ENCODE peak calls at places on chromosomes 13 and 19, in four cellular contexts. Z is B cell, M is mammary epithelial cell, W is fibroblast of lung. G is an unnamed sample.

GRCh38 chr19:50332264-50333038 is 3.3 kb upstream of the KCNC3 start:
- DNase-seq in Z (no peak), M (no peak), W (no peak), G (no peak)

GRCh38 chr13:105170438-105170837 is 1365.0 kb downstream of the EFNB2 start:
- DNase-seq in Z (no peak), M (no peak), W (no peak), G (no peak)

GRCh38 chr19:42396248-42396541 is 6.1 kb upstream of the CNFN start:
- DNase-seq in Z (no peak), M (no peak), W (no peak), G (no peak)

GRCh38 chr19:1621574-1621973 is 16.3 kb upstream of the UQCR11 start:
- DNase-seq in Z (peak), M (no peak), W (no peak), G (no peak)

GRCh38 chr13:48110930-48111721 is 16.2 kb upstream of the MED4 start:
- DNase-seq in Z (no peak), M (peak), W (peak), G (no peak)

GRCh38 chr13:79779761-79780160 is 298.8 kb downstream of the NDFIP2 start:
- DNase-seq in Z (no peak), M (peak), W (peak), G (no peak)

GRCh38 chr19:36212895-36213294 is 1.6 kb downstream of the ZNF565 start:
- DNase-seq in Z (no peak), M (no peak), W (no peak), G (no peak)

GRCh38 chr13:37492061-37492460 is 106.5 kb downstream of the POSTN start:
- DNase-seq in Z (no peak), M (no peak), W (peak), G (no peak)

GRCh38 chr19:14112809-14113385 is 4.7 kb downstream of the PRKACA start:
- DNase-seq in Z (no peak), M (no peak), W (no peak), G (no peak)

GRCh38 chr19:14113762-14114414 is 3.7 kb downstream of the PRKACA start:
- DNase-seq in Z (no peak), M (no peak), W (no peak), G (no peak)

GRCh38 chr19:14110650-14111049 is 6.9 kb downstream of the PRKACA start:
- DNase-seq in Z (no peak), M (no peak), W (no peak), G (no peak)

GRCh38 chr19:14111486-14111885 is 6.1 kb downstream of the PRKACA start:
- DNase-seq in Z (no peak), M (no peak), W (no peak), G (no peak)

DNA sequence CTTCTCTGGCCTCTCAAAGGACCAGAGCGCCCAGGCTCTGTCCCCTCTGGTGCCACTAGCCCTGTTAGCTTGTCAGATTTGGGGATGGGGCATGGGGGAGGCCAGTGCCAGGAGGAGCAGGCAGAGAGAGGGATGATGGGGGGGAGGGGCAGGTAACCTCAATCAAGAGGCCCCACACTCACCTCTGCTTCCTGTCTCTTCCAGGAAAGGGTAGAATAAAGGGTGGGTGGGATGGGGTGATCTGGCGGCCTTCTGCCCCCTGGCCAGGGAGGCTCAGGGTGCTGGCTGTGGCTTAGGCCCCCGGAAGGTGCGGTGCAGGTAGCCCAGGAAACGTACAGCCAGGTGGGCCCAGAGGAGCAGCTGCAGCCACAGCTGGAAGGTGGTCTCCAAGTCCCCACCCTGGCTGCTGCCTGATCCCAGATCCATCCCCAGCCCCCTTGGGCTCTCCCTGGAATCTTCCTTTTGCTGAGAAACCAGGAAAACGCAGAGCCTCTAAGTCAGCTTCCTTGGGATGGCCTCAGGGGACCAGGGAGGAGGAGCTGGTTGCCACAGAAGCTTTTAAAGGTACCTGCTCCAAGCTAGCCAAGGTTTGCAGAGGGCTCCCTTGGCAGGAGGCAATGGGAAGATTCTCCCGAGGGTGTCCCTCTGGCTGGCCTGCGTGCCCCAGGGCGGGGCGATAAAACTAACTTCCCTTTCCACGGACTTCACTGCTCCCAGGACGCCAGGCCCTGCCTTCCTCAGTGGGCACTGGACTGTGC is 5.3 kb downstream of the PRKACA start:
- DNase-seq in Z (no peak), M (no peak), W (no peak), G (no peak)
- TF ChIP-seq CTCF in Z (no peak), M (no peak), W (no peak), G (no peak)

GRCh38 chr13:51158365-51158764 is 47.3 kb upstream of the C13orf42 start:
- DNase-seq in Z (no peak), M (no peak), W (no peak), G (no peak)
- TF ChIP-seq CTCF in Z (no peak), M (no peak), W (no peak), G (no peak)

GRCh38 chr13:36133950-36134349 is 2.8 kb upstream of the DCLK1 start:
- DNase-seq in Z (no peak), M (no peak), W (no peak), G (no peak)
- TF ChIP-seq CTCF in Z (no peak), M (peak), W (no peak), G (no peak)

GRCh38 chr19:10835754-10836477 is at the start of gene TMED1:
- DNase-seq in Z (peak), M (peak), W (peak), G (peak)
- TF ChIP-seq CTCF in Z (no peak), M (peak), W (peak), G (no peak)

GRCh38 chr19:49073514-49074378 is 1.2 kb upstream of the KCNA7 start:
- DNase-seq in Z (peak), M (peak), W (no peak), G (no peak)
- TF ChIP-seq CTCF in Z (no peak), M (peak), W (peak), G (peak)

GRCh38 chr19:10871711-10872550 is 578 bp downstream of the CARM1 start:
- DNase-seq in Z (peak), M (peak), W (no peak), G (no peak)
- TF ChIP-seq CTCF in Z (no peak), M (no peak), W (no peak), G (peak)

GRCh38 chr13:69319659-69320058 is 788.0 kb upstream of the ATXN8OS start:
- DNase-seq in Z (no peak), M (no peak), W (peak), G (no peak)

DNA sequence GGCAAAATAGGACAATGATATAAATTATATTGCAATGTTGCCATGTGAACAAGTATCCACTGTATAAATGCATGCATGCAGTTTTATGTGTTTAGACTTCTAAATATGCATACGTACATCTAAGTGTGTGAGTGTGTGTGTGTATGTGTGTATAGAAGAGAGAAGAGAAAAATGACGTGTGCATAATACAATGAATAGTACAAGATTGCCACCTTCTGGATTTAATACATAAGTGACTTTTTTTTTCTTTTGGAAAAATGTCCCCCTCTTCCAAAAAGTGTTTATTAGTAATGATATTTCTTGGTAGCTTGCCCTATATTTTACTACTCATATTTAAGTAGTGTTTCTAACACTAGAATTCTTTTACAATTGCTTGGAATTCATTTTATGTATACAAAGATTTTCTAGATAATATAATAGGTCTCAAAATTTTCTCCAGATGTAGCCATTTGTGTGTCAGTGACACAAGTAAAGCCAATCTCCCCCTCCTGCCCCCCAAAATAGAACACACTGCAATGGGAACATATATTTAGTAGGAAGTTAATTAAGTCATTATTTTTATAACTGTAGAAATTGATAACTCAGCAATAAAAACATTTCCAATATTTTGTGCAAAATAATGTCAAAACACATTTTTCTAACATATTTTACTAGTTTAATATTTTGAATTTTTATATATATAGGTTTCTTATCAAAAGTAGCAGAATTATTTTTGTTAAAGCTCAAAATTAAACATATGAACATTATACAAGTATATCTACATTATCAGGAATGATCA is 783.3 kb upstream of the ATXN8OS start:
- DNase-seq in Z (no peak), M (no peak), W (peak), G (no peak)
- TF ChIP-seq CTCF in Z (no peak), M (peak), W (no peak), G (peak)

GRCh38 chr13:43305416-43305815 is 282.0 kb downstream of the DNAJC15 start:
- DNase-seq in Z (no peak), M (no peak), W (peak), G (no peak)

GRCh38 chr13:43304449-43304848 is 281.1 kb downstream of the DNAJC15 start:
- DNase-seq in Z (no peak), M (no peak), W (no peak), G (peak)

GRCh38 chr13:43303040-43303729 is 279.8 kb downstream of the DNAJC15 start:
- DNase-seq in Z (no peak), M (peak), W (peak), G (peak)

GRCh38 chr13:43306364-43306763 is 283.0 kb downstream of the DNAJC15 start:
- DNase-seq in Z (no peak), M (no peak), W (no peak), G (no peak)

DNA sequence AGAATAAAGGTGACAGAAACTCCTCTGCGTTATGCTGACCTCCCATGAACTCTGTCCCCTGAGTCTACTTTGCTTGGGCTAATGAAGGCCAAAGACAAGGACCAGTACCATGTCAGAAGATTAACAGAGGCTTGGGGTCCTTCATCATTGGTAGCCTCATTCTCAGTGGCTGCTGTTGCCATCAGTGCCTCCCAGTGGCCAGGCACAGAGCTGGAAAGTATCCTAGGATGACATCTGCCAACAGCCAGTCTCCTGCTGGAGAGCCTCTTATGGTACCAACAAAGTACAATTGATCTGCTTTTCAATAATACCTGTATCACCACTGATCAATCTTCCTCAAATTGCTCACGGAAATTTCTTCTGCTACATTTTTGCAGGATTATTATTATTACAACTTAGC is 281.6 kb downstream of the DNAJC15 start:
- DNase-seq in Z (no peak), M (no peak), W (no peak), G (no peak)
- TF ChIP-seq CTCF in Z (no peak), M (peak), W (no peak), G (peak)